ENCODE peak calls at places on chromosomes 2 and 18, in seven cellular contexts. One of them, this sample, is unnamed.

GRCh38 chr18:26745288-26745975 is 120.1 kb downstream of the AQP4 start:
- DNase-seq in H1: no peak
- DNase-seq in HCT116: no peak
- DNase-seq in SK-N-SH: no peak
- DNase-seq in K562: no peak
- DNase-seq in GM12878: no peak
- DNase-seq in HepG2: no peak
- DNase-seq in this sample: no peak

GRCh38 chr2:205188516-205189138 is 493.7 kb upstream of the NRP2 start:
- DNase-seq in H1: no peak
- DNase-seq in HCT116: no peak
- DNase-seq in SK-N-SH: no peak
- DNase-seq in K562: no peak
- DNase-seq in GM12878: no peak
- DNase-seq in HepG2: no peak
- DNase-seq in this sample: no peak

GRCh38 chr2:188196343-188197008 is 95.2 kb upstream of the GULP1 start:
- DNase-seq in H1: no peak
- DNase-seq in HCT116: no peak
- DNase-seq in SK-N-SH: no peak
- DNase-seq in K562: no peak
- DNase-seq in GM12878: no peak
- DNase-seq in HepG2: no peak
- DNase-seq in this sample: no peak

GRCh38 chr2:26613241-26614204 is 27.6 kb downstream of the CIB4 start:
- DNase-seq in H1: no peak
- DNase-seq in HCT116: no peak
- DNase-seq in SK-N-SH: peak; percentile 74
- DNase-seq in K562: no peak
- DNase-seq in GM12878: no peak
- DNase-seq in HepG2: no peak
- DNase-seq in this sample: no peak

GRCh38 chr2:217980591-217980990 is 22.2 kb downstream of the TNS1 start:
- DNase-seq in H1: no peak
- DNase-seq in HCT116: no peak
- DNase-seq in SK-N-SH: no peak
- DNase-seq in K562: no peak
- DNase-seq in GM12878: no peak
- DNase-seq in HepG2: no peak
- DNase-seq in this sample: no peak

GRCh38 chr2:155310589-155310988 is 612.1 kb downstream of the KCNJ3 start:
- DNase-seq in H1: no peak
- DNase-seq in HCT116: peak; percentile 47
- DNase-seq in SK-N-SH: peak; percentile 0
- DNase-seq in K562: peak; percentile 9
- DNase-seq in GM12878: no peak
- DNase-seq in HepG2: peak; percentile 21
- DNase-seq in this sample: peak; percentile 3

GRCh38 chr2:234024304-234024703 is 26.2 kb upstream of the SPP2 start:
- DNase-seq in H1: no peak
- DNase-seq in HCT116: no peak
- DNase-seq in SK-N-SH: no peak
- DNase-seq in K562: no peak
- DNase-seq in GM12878: no peak
- DNase-seq in HepG2: no peak
- DNase-seq in this sample: no peak

GRCh38 chr2:203603451-203604389 is 68.6 kb upstream of the RAPH1 start:
- DNase-seq in H1: no peak
- DNase-seq in HCT116: no peak
- DNase-seq in SK-N-SH: peak; percentile 66
- DNase-seq in K562: no peak
- DNase-seq in GM12878: no peak
- DNase-seq in HepG2: no peak
- DNase-seq in this sample: no peak

GRCh38 chr2:209321076-209321475 is 102.8 kb upstream of the MAP2 start:
- DNase-seq in H1: no peak
- DNase-seq in HCT116: no peak
- DNase-seq in SK-N-SH: no peak
- DNase-seq in K562: no peak
- DNase-seq in GM12878: no peak
- DNase-seq in HepG2: no peak
- DNase-seq in this sample: no peak

GRCh38 chr2:175432021-175432420 is 250.5 kb upstream of the ATP5MC3 start:
- DNase-seq in H1: no peak
- DNase-seq in HCT116: no peak
- DNase-seq in SK-N-SH: no peak
- DNase-seq in K562: no peak
- DNase-seq in GM12878: no peak
- DNase-seq in HepG2: no peak
- DNase-seq in this sample: no peak

GRCh38 chr18:79847606-79848293 is 50.0 kb downstream of the KCNG2 start:
- DNase-seq in H1: no peak
- DNase-seq in HCT116: no peak
- DNase-seq in SK-N-SH: peak; percentile 36
- DNase-seq in K562: no peak
- DNase-seq in GM12878: no peak
- DNase-seq in HepG2: no peak
- DNase-seq in this sample: no peak

GRCh38 chr18:1578505-1578904 is 673.8 kb downstream of the ADCYAP1 start:
- DNase-seq in H1: no peak
- DNase-seq in HCT116: no peak
- DNase-seq in SK-N-SH: no peak
- DNase-seq in K562: no peak
- DNase-seq in GM12878: no peak
- DNase-seq in HepG2: no peak
- DNase-seq in this sample: no peak

GRCh38 chr18:55124078-55124477 is 164.8 kb upstream of the CCDC68 start:
- DNase-seq in H1: no peak
- DNase-seq in HCT116: no peak
- DNase-seq in SK-N-SH: no peak
- DNase-seq in K562: no peak
- DNase-seq in GM12878: no peak
- DNase-seq in HepG2: no peak
- DNase-seq in this sample: no peak

GRCh38 chr18:77023115-77023782 is 109.3 kb downstream of the MBP start:
- DNase-seq in H1: no peak
- DNase-seq in HCT116: no peak
- DNase-seq in SK-N-SH: no peak
- DNase-seq in K562: no peak
- DNase-seq in GM12878: no peak
- DNase-seq in HepG2: no peak
- DNase-seq in this sample: no peak

GRCh38 chr18:77022556-77022955 is 110.0 kb downstream of the MBP start:
- DNase-seq in H1: no peak
- DNase-seq in HCT116: no peak
- DNase-seq in SK-N-SH: no peak
- DNase-seq in K562: no peak
- DNase-seq in GM12878: no peak
- DNase-seq in HepG2: no peak
- DNase-seq in this sample: no peak

GRCh38 chr18:77025831-77026363 is 106.7 kb downstream of the MBP start:
- DNase-seq in H1: no peak
- DNase-seq in HCT116: no peak
- DNase-seq in SK-N-SH: no peak
- DNase-seq in K562: no peak
- DNase-seq in GM12878: no peak
- DNase-seq in HepG2: no peak
- DNase-seq in this sample: no peak

GRCh38 chr18:77024476-77024875 is 108.1 kb downstream of the MBP start:
- DNase-seq in H1: no peak
- DNase-seq in HCT116: no peak
- DNase-seq in SK-N-SH: no peak
- DNase-seq in K562: no peak
- DNase-seq in GM12878: no peak
- DNase-seq in HepG2: no peak
- DNase-seq in this sample: no peak

GRCh38 chr18:77025123-77025522 is 107.5 kb downstream of the MBP start:
- DNase-seq in H1: no peak
- DNase-seq in HCT116: no peak
- DNase-seq in SK-N-SH: no peak
- DNase-seq in K562: no peak
- DNase-seq in GM12878: no peak
- DNase-seq in HepG2: no peak
- DNase-seq in this sample: no peak
- TF ChIP-seq JUND in H1: no peak
- TF ChIP-seq JUND in HCT116: no peak
- TF ChIP-seq JUND in SK-N-SH: no peak
- TF ChIP-seq JUND in K562: no peak
- TF ChIP-seq JUND in GM12878: no peak
- TF ChIP-seq JUND in HepG2: no peak
- TF ChIP-seq JUND in this sample: no peak

DNA sequence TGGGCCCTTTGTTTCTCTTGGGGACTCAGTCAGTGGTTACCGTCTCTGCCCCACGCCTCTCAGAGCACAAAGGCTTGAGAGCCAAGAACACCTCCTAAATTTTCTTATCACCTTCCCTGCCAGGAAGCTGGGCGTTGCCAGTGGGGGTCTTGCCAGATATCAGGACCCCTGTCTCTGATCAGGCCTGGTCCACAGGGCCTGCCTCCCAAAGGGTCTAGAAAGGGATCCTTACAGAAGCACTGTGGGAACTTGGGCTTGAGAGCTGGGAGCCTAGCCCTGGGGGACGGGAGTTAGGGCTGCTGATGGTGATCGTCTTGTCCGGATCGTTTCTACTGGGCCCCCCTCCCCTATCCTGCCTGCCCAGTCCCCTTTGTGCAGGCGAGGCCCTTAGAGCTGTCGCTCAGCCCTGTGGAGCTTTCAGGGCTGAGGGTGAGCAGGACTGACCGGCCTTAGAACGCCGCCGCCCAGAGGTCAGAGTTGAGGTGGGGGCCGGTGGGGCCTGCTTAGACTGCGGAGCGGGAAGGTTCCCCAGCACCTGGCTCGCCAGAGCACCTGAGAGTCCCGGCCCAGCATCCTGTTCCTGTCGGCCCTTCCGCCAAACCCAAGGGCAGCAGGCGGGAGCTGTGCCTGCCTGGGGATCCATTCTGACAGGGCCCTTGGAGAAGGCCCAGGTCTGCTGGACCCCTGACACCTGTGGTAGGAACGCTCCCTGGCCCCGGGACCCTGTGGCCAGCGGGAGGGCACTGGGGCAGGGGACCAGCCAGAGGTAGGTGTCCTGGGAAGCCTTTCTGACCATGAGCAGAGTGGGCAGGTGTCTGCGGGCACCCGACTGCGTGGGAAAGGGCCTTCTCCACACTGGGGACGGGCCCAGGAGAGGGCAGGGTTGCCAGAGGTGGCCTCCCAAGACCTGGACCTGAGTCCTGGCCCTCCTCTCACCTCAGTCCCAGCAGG is 956 bp downstream of the ESPNL start:
- DNase-seq in H1: no peak
- DNase-seq in HCT116: no peak
- DNase-seq in SK-N-SH: peak; percentile 36
- DNase-seq in K562: no peak
- DNase-seq in GM12878: no peak
- DNase-seq in HepG2: no peak
- DNase-seq in this sample: no peak
- TF ChIP-seq JUND in H1: no peak
- TF ChIP-seq JUND in HCT116: no peak
- TF ChIP-seq JUND in SK-N-SH: no peak
- TF ChIP-seq JUND in K562: no peak
- TF ChIP-seq JUND in GM12878: no peak
- TF ChIP-seq JUND in HepG2: no peak
- TF ChIP-seq JUND in this sample: no peak

DNA sequence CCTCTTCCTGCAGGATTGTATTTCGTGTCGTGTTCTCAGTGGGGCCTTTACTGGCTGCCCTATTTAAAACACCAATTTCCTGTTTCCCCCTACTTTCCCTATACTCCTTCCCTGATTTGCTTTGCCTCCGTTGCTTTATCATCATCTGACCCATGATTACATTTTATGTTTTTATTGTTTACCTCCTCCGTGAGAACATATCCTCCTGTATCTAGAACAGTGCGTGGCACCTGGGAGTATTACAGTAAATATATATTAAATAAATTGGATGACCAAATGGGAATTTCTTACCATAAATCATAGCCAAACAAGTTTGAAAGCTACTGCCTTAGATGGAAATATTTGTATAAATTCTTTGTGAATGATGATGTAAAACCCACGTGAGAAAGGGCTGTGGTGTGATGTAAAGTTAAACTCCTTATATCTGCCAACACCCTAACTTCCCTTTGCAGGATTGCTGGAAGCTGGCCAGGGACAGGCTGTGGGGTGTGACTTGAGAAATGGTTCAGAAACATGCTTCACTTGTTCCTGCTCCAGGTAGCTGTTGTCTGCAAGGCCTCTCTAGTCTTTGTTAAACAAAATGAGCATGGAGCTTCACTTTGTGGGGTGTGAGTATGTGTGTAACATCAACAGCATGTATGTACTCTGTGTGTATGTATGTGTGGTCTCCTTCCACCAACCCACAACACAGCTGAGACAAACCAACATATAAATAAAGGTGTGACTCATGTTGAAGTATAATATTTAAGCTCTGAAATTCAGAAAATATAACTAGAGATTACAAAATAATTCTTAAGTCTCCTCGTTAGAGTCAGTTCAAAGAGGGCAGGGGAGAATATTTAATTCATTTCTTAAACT is 40.3 kb downstream of the LHCGR start:
- DNase-seq in H1: no peak
- DNase-seq in HCT116: no peak
- DNase-seq in SK-N-SH: no peak
- DNase-seq in K562: no peak
- DNase-seq in GM12878: no peak
- DNase-seq in HepG2: no peak
- DNase-seq in this sample: no peak
- TF ChIP-seq JUND in H1: no peak
- TF ChIP-seq JUND in HCT116: no peak
- TF ChIP-seq JUND in SK-N-SH: no peak
- TF ChIP-seq JUND in K562: no peak
- TF ChIP-seq JUND in GM12878: no peak
- TF ChIP-seq JUND in HepG2: no peak
- TF ChIP-seq JUND in this sample: no peak

DNA sequence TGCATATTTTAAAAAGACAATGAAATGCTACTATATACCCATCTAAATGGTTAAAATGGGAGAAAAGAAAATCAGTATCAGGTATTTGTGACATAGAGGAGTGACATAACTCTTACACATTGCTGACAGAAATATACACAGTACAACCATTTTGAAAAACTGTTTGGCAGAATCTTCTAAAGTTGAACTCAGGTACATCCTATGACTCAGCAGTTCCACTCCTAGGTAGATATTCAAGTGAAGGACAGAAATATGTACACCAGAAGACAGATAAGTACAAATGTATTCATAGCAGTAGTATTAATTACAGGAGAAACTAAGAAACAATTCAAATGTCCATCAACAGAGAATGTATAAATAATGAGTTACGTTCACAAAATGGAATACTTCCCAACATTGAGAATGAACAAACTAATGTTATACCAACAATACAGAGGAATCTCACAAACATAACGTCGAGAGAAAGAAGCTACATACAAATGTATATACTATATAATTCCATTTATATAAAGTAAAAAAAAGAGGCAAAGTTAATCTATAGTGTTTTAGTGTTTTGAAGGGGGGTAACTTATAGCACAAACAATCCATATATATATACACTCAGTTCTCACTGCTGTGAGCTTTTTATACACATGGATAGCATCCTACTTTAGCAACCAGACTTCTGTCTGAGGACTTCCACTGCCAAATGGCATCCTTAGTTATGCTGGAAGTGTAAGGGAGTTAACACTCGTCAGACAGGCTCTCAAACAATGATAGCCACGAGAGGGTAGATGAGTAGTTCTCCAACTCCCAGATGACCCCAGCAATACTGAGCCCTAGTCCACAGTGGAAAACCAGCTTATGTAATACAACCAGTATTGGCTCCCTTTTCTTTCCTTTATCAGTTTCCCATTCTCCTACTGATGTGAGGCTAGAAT is 172.5 kb downstream of the NBAS start:
- DNase-seq in H1: no peak
- DNase-seq in HCT116: no peak
- DNase-seq in SK-N-SH: no peak
- DNase-seq in K562: no peak
- DNase-seq in GM12878: no peak
- DNase-seq in HepG2: peak; percentile 5
- DNase-seq in this sample: no peak
- TF ChIP-seq JUND in H1: no peak
- TF ChIP-seq JUND in HCT116: no peak
- TF ChIP-seq JUND in SK-N-SH: no peak
- TF ChIP-seq JUND in K562: no peak
- TF ChIP-seq JUND in GM12878: no peak
- TF ChIP-seq JUND in HepG2: no peak
- TF ChIP-seq JUND in this sample: no peak